ENCODE peak calls at places on chromosomes 11 and 22, in ten cellular contexts. One of them, this sample, is unnamed.

GRCh38 chr11:34331329-34331728 is 26.5 kb downstream of the ABTB2 start:
- DNase-seq in neural crest cell: no peak
- DNase-seq in upper lobe of right lung: no peak
- DNase-seq in globus pallidus: no peak
- DNase-seq in cardiac muscle cell: peak; percentile 80
- DNase-seq in NCI-H187: no peak
- DNase-seq in activated naive CD4-positive, alpha-beta T cell: no peak
- DNase-seq in stimulated activated CD8-positive, alpha-beta memory T cell treated with anti-CD3 and anti-CD28 coated beads, Interleukin-15, amount 100 ng/mL, for 4 hours: no peak
- DNase-seq in CD4-positive, alpha-beta T cell: no peak
- DNase-seq in stimulated activated CD4-positive, alpha-beta T cell treated with anti-CD3 and anti-CD28 coated beads, Interleukin-2, amount 100 ng/mL, for 48 hours: no peak
- DNase-seq in this sample: no peak

GRCh38 chr11:86632499-86633269 is 39.7 kb downstream of the ME3 start:
- DNase-seq in activated naive CD4-positive, alpha-beta T cell: no peak
- DNase-seq in upper lobe of right lung: no peak
- DNase-seq in NCI-H187: no peak
- DNase-seq in cardiac muscle cell: peak; percentile 88
- DNase-seq in stimulated activated CD4-positive, alpha-beta T cell treated with anti-CD3 and anti-CD28 coated beads, Interleukin-2, amount 100 ng/mL, for 48 hours: peak; percentile 30
- DNase-seq in globus pallidus: no peak
- DNase-seq in neural crest cell: no peak
- DNase-seq in stimulated activated CD8-positive, alpha-beta memory T cell treated with anti-CD3 and anti-CD28 coated beads, Interleukin-15, amount 100 ng/mL, for 4 hours: no peak
- DNase-seq in CD4-positive, alpha-beta T cell: no peak
- DNase-seq in this sample: no peak

GRCh38 chr11:70500076-70500847 is 101.9 kb downstream of the CTTN start:
- DNase-seq in neural crest cell: no peak
- DNase-seq in stimulated activated CD8-positive, alpha-beta memory T cell treated with anti-CD3 and anti-CD28 coated beads, Interleukin-15, amount 100 ng/mL, for 4 hours: no peak
- DNase-seq in upper lobe of right lung: peak; percentile 60
- DNase-seq in NCI-H187: no peak
- DNase-seq in globus pallidus: no peak
- DNase-seq in stimulated activated CD4-positive, alpha-beta T cell treated with anti-CD3 and anti-CD28 coated beads, Interleukin-2, amount 100 ng/mL, for 48 hours: no peak
- DNase-seq in CD4-positive, alpha-beta T cell: no peak
- DNase-seq in cardiac muscle cell: no peak
- DNase-seq in activated naive CD4-positive, alpha-beta T cell: no peak
- DNase-seq in this sample: no peak

GRCh38 chr11:4636962-4637661 is at the start of gene OR51D1:
- DNase-seq in stimulated activated CD8-positive, alpha-beta memory T cell treated with anti-CD3 and anti-CD28 coated beads, Interleukin-15, amount 100 ng/mL, for 4 hours: peak; percentile 29
- DNase-seq in stimulated activated CD4-positive, alpha-beta T cell treated with anti-CD3 and anti-CD28 coated beads, Interleukin-2, amount 100 ng/mL, for 48 hours: peak; percentile 68
- DNase-seq in neural crest cell: peak; percentile 77
- DNase-seq in globus pallidus: peak; percentile 38
- DNase-seq in CD4-positive, alpha-beta T cell: peak; percentile 56
- DNase-seq in cardiac muscle cell: peak; percentile 77
- DNase-seq in upper lobe of right lung: peak; percentile 79
- DNase-seq in activated naive CD4-positive, alpha-beta T cell: peak; percentile 45
- DNase-seq in NCI-H187: peak; percentile 59
- DNase-seq in this sample: peak; percentile 63

GRCh38 chr11:120832609-120833221 is 191.2 kb upstream of the TBCEL start:
- DNase-seq in cardiac muscle cell: no peak
- DNase-seq in stimulated activated CD8-positive, alpha-beta memory T cell treated with anti-CD3 and anti-CD28 coated beads, Interleukin-15, amount 100 ng/mL, for 4 hours: no peak
- DNase-seq in globus pallidus: peak; percentile 63
- DNase-seq in stimulated activated CD4-positive, alpha-beta T cell treated with anti-CD3 and anti-CD28 coated beads, Interleukin-2, amount 100 ng/mL, for 48 hours: no peak
- DNase-seq in activated naive CD4-positive, alpha-beta T cell: no peak
- DNase-seq in NCI-H187: no peak
- DNase-seq in upper lobe of right lung: no peak
- DNase-seq in neural crest cell: peak; percentile 19
- DNase-seq in CD4-positive, alpha-beta T cell: no peak
- DNase-seq in this sample: no peak

GRCh38 chr22:29204617-29205183 is 996 bp upstream of the EMID1 start:
- DNase-seq in globus pallidus: no peak
- DNase-seq in NCI-H187: no peak
- DNase-seq in cardiac muscle cell: no peak
- DNase-seq in neural crest cell: no peak
- DNase-seq in upper lobe of right lung: no peak
- DNase-seq in activated naive CD4-positive, alpha-beta T cell: no peak
- DNase-seq in stimulated activated CD8-positive, alpha-beta memory T cell treated with anti-CD3 and anti-CD28 coated beads, Interleukin-15, amount 100 ng/mL, for 4 hours: no peak
- DNase-seq in CD4-positive, alpha-beta T cell: no peak
- DNase-seq in stimulated activated CD4-positive, alpha-beta T cell treated with anti-CD3 and anti-CD28 coated beads, Interleukin-2, amount 100 ng/mL, for 48 hours: no peak
- DNase-seq in this sample: no peak

GRCh38 chr11:46456676-46457432 is 65.3 kb upstream of the CHRM4 start:
- DNase-seq in stimulated activated CD8-positive, alpha-beta memory T cell treated with anti-CD3 and anti-CD28 coated beads, Interleukin-15, amount 100 ng/mL, for 4 hours: no peak
- DNase-seq in globus pallidus: no peak
- DNase-seq in neural crest cell: no peak
- DNase-seq in CD4-positive, alpha-beta T cell: no peak
- DNase-seq in cardiac muscle cell: no peak
- DNase-seq in stimulated activated CD4-positive, alpha-beta T cell treated with anti-CD3 and anti-CD28 coated beads, Interleukin-2, amount 100 ng/mL, for 48 hours: no peak
- DNase-seq in NCI-H187: no peak
- DNase-seq in activated naive CD4-positive, alpha-beta T cell: no peak
- DNase-seq in upper lobe of right lung: no peak
- DNase-seq in this sample: no peak

GRCh38 chr11:34637303-34637702 is 16.4 kb downstream of the EHF start:
- DNase-seq in cardiac muscle cell: no peak
- DNase-seq in NCI-H187: no peak
- DNase-seq in upper lobe of right lung: peak; percentile 63
- DNase-seq in neural crest cell: no peak
- DNase-seq in CD4-positive, alpha-beta T cell: no peak
- DNase-seq in activated naive CD4-positive, alpha-beta T cell: no peak
- DNase-seq in stimulated activated CD4-positive, alpha-beta T cell treated with anti-CD3 and anti-CD28 coated beads, Interleukin-2, amount 100 ng/mL, for 48 hours: no peak
- DNase-seq in stimulated activated CD8-positive, alpha-beta memory T cell treated with anti-CD3 and anti-CD28 coated beads, Interleukin-15, amount 100 ng/mL, for 4 hours: no peak
- DNase-seq in globus pallidus: peak; percentile 61
- DNase-seq in this sample: no peak

GRCh38 chr11:118715245-118715807 is 35.9 kb upstream of the TREH start:
- DNase-seq in globus pallidus: no peak
- DNase-seq in activated naive CD4-positive, alpha-beta T cell: no peak
- DNase-seq in neural crest cell: no peak
- DNase-seq in stimulated activated CD8-positive, alpha-beta memory T cell treated with anti-CD3 and anti-CD28 coated beads, Interleukin-15, amount 100 ng/mL, for 4 hours: no peak
- DNase-seq in cardiac muscle cell: peak; percentile 54
- DNase-seq in CD4-positive, alpha-beta T cell: no peak
- DNase-seq in stimulated activated CD4-positive, alpha-beta T cell treated with anti-CD3 and anti-CD28 coated beads, Interleukin-2, amount 100 ng/mL, for 48 hours: no peak
- DNase-seq in NCI-H187: no peak
- DNase-seq in upper lobe of right lung: no peak
- DNase-seq in this sample: no peak

GRCh38 chr22:20432244-20432686 is 5.4 kb downstream of the SCARF2 start:
- DNase-seq in neural crest cell: no peak
- DNase-seq in stimulated activated CD8-positive, alpha-beta memory T cell treated with anti-CD3 and anti-CD28 coated beads, Interleukin-15, amount 100 ng/mL, for 4 hours: no peak
- DNase-seq in upper lobe of right lung: peak; percentile 43
- DNase-seq in globus pallidus: no peak
- DNase-seq in CD4-positive, alpha-beta T cell: no peak
- DNase-seq in activated naive CD4-positive, alpha-beta T cell: no peak
- DNase-seq in NCI-H187: no peak
- DNase-seq in cardiac muscle cell: no peak
- DNase-seq in stimulated activated CD4-positive, alpha-beta T cell treated with anti-CD3 and anti-CD28 coated beads, Interleukin-2, amount 100 ng/mL, for 48 hours: no peak
- DNase-seq in this sample: no peak

GRCh38 chr11:20310596-20311394 is 52.7 kb upstream of the HTATIP2 start:
- DNase-seq in cardiac muscle cell: no peak
- DNase-seq in stimulated activated CD8-positive, alpha-beta memory T cell treated with anti-CD3 and anti-CD28 coated beads, Interleukin-15, amount 100 ng/mL, for 4 hours: no peak
- DNase-seq in globus pallidus: no peak
- DNase-seq in upper lobe of right lung: no peak
- DNase-seq in neural crest cell: no peak
- DNase-seq in stimulated activated CD4-positive, alpha-beta T cell treated with anti-CD3 and anti-CD28 coated beads, Interleukin-2, amount 100 ng/mL, for 48 hours: no peak
- DNase-seq in NCI-H187: no peak
- DNase-seq in activated naive CD4-positive, alpha-beta T cell: no peak
- DNase-seq in CD4-positive, alpha-beta T cell: no peak
- DNase-seq in this sample: no peak

GRCh38 chr11:13984616-13985474 is 22.3 kb downstream of the SPON1 start:
- DNase-seq in upper lobe of right lung: no peak
- DNase-seq in NCI-H187: no peak
- DNase-seq in stimulated activated CD8-positive, alpha-beta memory T cell treated with anti-CD3 and anti-CD28 coated beads, Interleukin-15, amount 100 ng/mL, for 4 hours: no peak
- DNase-seq in globus pallidus: no peak
- DNase-seq in CD4-positive, alpha-beta T cell: no peak
- DNase-seq in activated naive CD4-positive, alpha-beta T cell: no peak
- DNase-seq in neural crest cell: no peak
- DNase-seq in stimulated activated CD4-positive, alpha-beta T cell treated with anti-CD3 and anti-CD28 coated beads, Interleukin-2, amount 100 ng/mL, for 48 hours: no peak
- DNase-seq in cardiac muscle cell: peak; percentile 44
- DNase-seq in this sample: no peak

GRCh38 chr22:49320714-49321476 is 506.8 kb downstream of the BRD1 start:
- DNase-seq in NCI-H187: no peak
- DNase-seq in stimulated activated CD4-positive, alpha-beta T cell treated with anti-CD3 and anti-CD28 coated beads, Interleukin-2, amount 100 ng/mL, for 48 hours: no peak
- DNase-seq in CD4-positive, alpha-beta T cell: no peak
- DNase-seq in stimulated activated CD8-positive, alpha-beta memory T cell treated with anti-CD3 and anti-CD28 coated beads, Interleukin-15, amount 100 ng/mL, for 4 hours: no peak
- DNase-seq in cardiac muscle cell: no peak
- DNase-seq in activated naive CD4-positive, alpha-beta T cell: no peak
- DNase-seq in neural crest cell: no peak
- DNase-seq in upper lobe of right lung: peak; percentile 48
- DNase-seq in globus pallidus: no peak
- DNase-seq in this sample: no peak

GRCh38 chr11:13119361-13119760 is 110.2 kb downstream of the RASSF10 start:
- DNase-seq in NCI-H187: no peak
- DNase-seq in upper lobe of right lung: no peak
- DNase-seq in CD4-positive, alpha-beta T cell: no peak
- DNase-seq in stimulated activated CD8-positive, alpha-beta memory T cell treated with anti-CD3 and anti-CD28 coated beads, Interleukin-15, amount 100 ng/mL, for 4 hours: no peak
- DNase-seq in neural crest cell: no peak
- DNase-seq in globus pallidus: no peak
- DNase-seq in stimulated activated CD4-positive, alpha-beta T cell treated with anti-CD3 and anti-CD28 coated beads, Interleukin-2, amount 100 ng/mL, for 48 hours: no peak
- DNase-seq in activated naive CD4-positive, alpha-beta T cell: no peak
- DNase-seq in cardiac muscle cell: no peak
- DNase-seq in this sample: no peak

GRCh38 chr22:19597399-19597735 is 73.2 kb upstream of the CLDN5 start:
- DNase-seq in NCI-H187: no peak
- DNase-seq in CD4-positive, alpha-beta T cell: peak; percentile 43
- DNase-seq in activated naive CD4-positive, alpha-beta T cell: peak; percentile 44
- DNase-seq in stimulated activated CD4-positive, alpha-beta T cell treated with anti-CD3 and anti-CD28 coated beads, Interleukin-2, amount 100 ng/mL, for 48 hours: no peak
- DNase-seq in upper lobe of right lung: no peak
- DNase-seq in globus pallidus: no peak
- DNase-seq in neural crest cell: no peak
- DNase-seq in stimulated activated CD8-positive, alpha-beta memory T cell treated with anti-CD3 and anti-CD28 coated beads, Interleukin-15, amount 100 ng/mL, for 4 hours: no peak
- DNase-seq in cardiac muscle cell: no peak
- DNase-seq in this sample: no peak

GRCh38 chr11:65625628-65626342 is 10.2 kb downstream of the PCNX3 start:
- DNase-seq in globus pallidus: peak; percentile 80
- DNase-seq in activated naive CD4-positive, alpha-beta T cell: no peak
- DNase-seq in stimulated activated CD4-positive, alpha-beta T cell treated with anti-CD3 and anti-CD28 coated beads, Interleukin-2, amount 100 ng/mL, for 48 hours: peak; percentile 35
- DNase-seq in upper lobe of right lung: peak; percentile 83
- DNase-seq in cardiac muscle cell: peak; percentile 50
- DNase-seq in stimulated activated CD8-positive, alpha-beta memory T cell treated with anti-CD3 and anti-CD28 coated beads, Interleukin-15, amount 100 ng/mL, for 4 hours: no peak
- DNase-seq in NCI-H187: no peak
- DNase-seq in neural crest cell: peak; percentile 40
- DNase-seq in CD4-positive, alpha-beta T cell: peak; percentile 54
- DNase-seq in this sample: no peak

GRCh38 chr11:96090711-96091110 is 166.8 kb upstream of the MTMR2 start:
- DNase-seq in activated naive CD4-positive, alpha-beta T cell: no peak
- DNase-seq in upper lobe of right lung: no peak
- DNase-seq in neural crest cell: no peak
- DNase-seq in NCI-H187: no peak
- DNase-seq in CD4-positive, alpha-beta T cell: no peak
- DNase-seq in cardiac muscle cell: peak; percentile 92
- DNase-seq in globus pallidus: no peak
- DNase-seq in stimulated activated CD8-positive, alpha-beta memory T cell treated with anti-CD3 and anti-CD28 coated beads, Interleukin-15, amount 100 ng/mL, for 4 hours: no peak
- DNase-seq in stimulated activated CD4-positive, alpha-beta T cell treated with anti-CD3 and anti-CD28 coated beads, Interleukin-2, amount 100 ng/mL, for 48 hours: no peak
- DNase-seq in this sample: no peak

GRCh38 chr22:42340695-42341383 is 70.4 kb upstream of the TCF20 start:
- DNase-seq in stimulated activated CD4-positive, alpha-beta T cell treated with anti-CD3 and anti-CD28 coated beads, Interleukin-2, amount 100 ng/mL, for 48 hours: no peak
- DNase-seq in NCI-H187: no peak
- DNase-seq in activated naive CD4-positive, alpha-beta T cell: no peak
- DNase-seq in neural crest cell: no peak
- DNase-seq in globus pallidus: no peak
- DNase-seq in upper lobe of right lung: no peak
- DNase-seq in stimulated activated CD8-positive, alpha-beta memory T cell treated with anti-CD3 and anti-CD28 coated beads, Interleukin-15, amount 100 ng/mL, for 4 hours: no peak
- DNase-seq in CD4-positive, alpha-beta T cell: no peak
- DNase-seq in cardiac muscle cell: no peak
- DNase-seq in this sample: peak; percentile 64

GRCh38 chr22:40637181-40638150 is 947 bp upstream of the MRTFA start:
- DNase-seq in upper lobe of right lung: peak; percentile 71
- DNase-seq in activated naive CD4-positive, alpha-beta T cell: peak; percentile 49
- DNase-seq in stimulated activated CD4-positive, alpha-beta T cell treated with anti-CD3 and anti-CD28 coated beads, Interleukin-2, amount 100 ng/mL, for 48 hours: peak; percentile 61
- DNase-seq in NCI-H187: no peak
- DNase-seq in globus pallidus: no peak
- DNase-seq in neural crest cell: no peak
- DNase-seq in cardiac muscle cell: no peak
- DNase-seq in stimulated activated CD8-positive, alpha-beta memory T cell treated with anti-CD3 and anti-CD28 coated beads, Interleukin-15, amount 100 ng/mL, for 4 hours: no peak
- DNase-seq in CD4-positive, alpha-beta T cell: peak; percentile 38
- DNase-seq in this sample: no peak

GRCh38 chr11:87432006-87432405 is 394.3 kb downstream of the TMEM135 start:
- DNase-seq in upper lobe of right lung: no peak
- DNase-seq in CD4-positive, alpha-beta T cell: no peak
- DNase-seq in stimulated activated CD8-positive, alpha-beta memory T cell treated with anti-CD3 and anti-CD28 coated beads, Interleukin-15, amount 100 ng/mL, for 4 hours: no peak
- DNase-seq in neural crest cell: no peak
- DNase-seq in globus pallidus: no peak
- DNase-seq in stimulated activated CD4-positive, alpha-beta T cell treated with anti-CD3 and anti-CD28 coated beads, Interleukin-2, amount 100 ng/mL, for 48 hours: no peak
- DNase-seq in cardiac muscle cell: no peak
- DNase-seq in activated naive CD4-positive, alpha-beta T cell: no peak
- DNase-seq in NCI-H187: no peak
- DNase-seq in this sample: no peak

GRCh38 chr22:37023743-37024338 is 4.3 kb downstream of the MPST start:
- DNase-seq in stimulated activated CD8-positive, alpha-beta memory T cell treated with anti-CD3 and anti-CD28 coated beads, Interleukin-15, amount 100 ng/mL, for 4 hours: no peak
- DNase-seq in stimulated activated CD4-positive, alpha-beta T cell treated with anti-CD3 and anti-CD28 coated beads, Interleukin-2, amount 100 ng/mL, for 48 hours: no peak
- DNase-seq in upper lobe of right lung: no peak
- DNase-seq in activated naive CD4-positive, alpha-beta T cell: no peak
- DNase-seq in NCI-H187: no peak
- DNase-seq in CD4-positive, alpha-beta T cell: no peak
- DNase-seq in neural crest cell: no peak
- DNase-seq in cardiac muscle cell: no peak
- DNase-seq in globus pallidus: no peak
- DNase-seq in this sample: no peak

GRCh38 chr22:39283312-39284141 is 35.9 kb downstream of the RPL3 start:
- DNase-seq in neural crest cell: peak; percentile 30
- DNase-seq in globus pallidus: peak; percentile 61
- DNase-seq in stimulated activated CD4-positive, alpha-beta T cell treated with anti-CD3 and anti-CD28 coated beads, Interleukin-2, amount 100 ng/mL, for 48 hours: no peak
- DNase-seq in stimulated activated CD8-positive, alpha-beta memory T cell treated with anti-CD3 and anti-CD28 coated beads, Interleukin-15, amount 100 ng/mL, for 4 hours: no peak
- DNase-seq in activated naive CD4-positive, alpha-beta T cell: no peak
- DNase-seq in NCI-H187: no peak
- DNase-seq in CD4-positive, alpha-beta T cell: no peak
- DNase-seq in cardiac muscle cell: peak; percentile 69
- DNase-seq in upper lobe of right lung: peak; percentile 85
- DNase-seq in this sample: no peak

GRCh38 chr22:19620742-19621371 is 93.4 kb upstream of the SEPTIN5 start:
- DNase-seq in stimulated activated CD4-positive, alpha-beta T cell treated with anti-CD3 and anti-CD28 coated beads, Interleukin-2, amount 100 ng/mL, for 48 hours: no peak
- DNase-seq in CD4-positive, alpha-beta T cell: no peak
- DNase-seq in neural crest cell: no peak
- DNase-seq in globus pallidus: no peak
- DNase-seq in NCI-H187: no peak
- DNase-seq in activated naive CD4-positive, alpha-beta T cell: no peak
- DNase-seq in upper lobe of right lung: peak; percentile 63
- DNase-seq in stimulated activated CD8-positive, alpha-beta memory T cell treated with anti-CD3 and anti-CD28 coated beads, Interleukin-15, amount 100 ng/mL, for 4 hours: no peak
- DNase-seq in cardiac muscle cell: peak; percentile 26
- DNase-seq in this sample: no peak

GRCh38 chr11:62552465-62552782 is 5.8 kb upstream of the AHNAK start:
- DNase-seq in stimulated activated CD4-positive, alpha-beta T cell treated with anti-CD3 and anti-CD28 coated beads, Interleukin-2, amount 100 ng/mL, for 48 hours: no peak
- DNase-seq in globus pallidus: no peak
- DNase-seq in CD4-positive, alpha-beta T cell: no peak
- DNase-seq in activated naive CD4-positive, alpha-beta T cell: no peak
- DNase-seq in neural crest cell: no peak
- DNase-seq in stimulated activated CD8-positive, alpha-beta memory T cell treated with anti-CD3 and anti-CD28 coated beads, Interleukin-15, amount 100 ng/mL, for 4 hours: no peak
- DNase-seq in NCI-H187: no peak
- DNase-seq in upper lobe of right lung: no peak
- DNase-seq in cardiac muscle cell: no peak
- DNase-seq in this sample: no peak

GRCh38 chr11:9001736-9002135 is 2.1 kb downstream of the NRIP3 start:
- DNase-seq in globus pallidus: no peak
- DNase-seq in stimulated activated CD4-positive, alpha-beta T cell treated with anti-CD3 and anti-CD28 coated beads, Interleukin-2, amount 100 ng/mL, for 48 hours: peak; percentile 15
- DNase-seq in stimulated activated CD8-positive, alpha-beta memory T cell treated with anti-CD3 and anti-CD28 coated beads, Interleukin-15, amount 100 ng/mL, for 4 hours: no peak
- DNase-seq in NCI-H187: no peak
- DNase-seq in activated naive CD4-positive, alpha-beta T cell: no peak
- DNase-seq in cardiac muscle cell: peak; percentile 65
- DNase-seq in CD4-positive, alpha-beta T cell: peak; percentile 16
- DNase-seq in upper lobe of right lung: no peak
- DNase-seq in neural crest cell: no peak
- DNase-seq in this sample: no peak

GRCh38 chr11:95364324-95365295 is 133.6 kb upstream of the SESN3 start:
- DNase-seq in globus pallidus: no peak
- DNase-seq in activated naive CD4-positive, alpha-beta T cell: no peak
- DNase-seq in NCI-H187: no peak
- DNase-seq in stimulated activated CD8-positive, alpha-beta memory T cell treated with anti-CD3 and anti-CD28 coated beads, Interleukin-15, amount 100 ng/mL, for 4 hours: no peak
- DNase-seq in stimulated activated CD4-positive, alpha-beta T cell treated with anti-CD3 and anti-CD28 coated beads, Interleukin-2, amount 100 ng/mL, for 48 hours: no peak
- DNase-seq in cardiac muscle cell: peak; percentile 34
- DNase-seq in neural crest cell: no peak
- DNase-seq in CD4-positive, alpha-beta T cell: no peak
- DNase-seq in upper lobe of right lung: no peak
- DNase-seq in this sample: peak; percentile 80

GRCh38 chr11:125476721-125477120 is 19.3 kb downstream of the FEZ1 start:
- DNase-seq in stimulated activated CD4-positive, alpha-beta T cell treated with anti-CD3 and anti-CD28 coated beads, Interleukin-2, amount 100 ng/mL, for 48 hours: no peak
- DNase-seq in upper lobe of right lung: no peak
- DNase-seq in stimulated activated CD8-positive, alpha-beta memory T cell treated with anti-CD3 and anti-CD28 coated beads, Interleukin-15, amount 100 ng/mL, for 4 hours: no peak
- DNase-seq in globus pallidus: no peak
- DNase-seq in cardiac muscle cell: no peak
- DNase-seq in CD4-positive, alpha-beta T cell: no peak
- DNase-seq in neural crest cell: no peak
- DNase-seq in activated naive CD4-positive, alpha-beta T cell: no peak
- DNase-seq in NCI-H187: no peak
- DNase-seq in this sample: no peak

GRCh38 chr11:102144357-102145342 is 34.4 kb downstream of the YAP1 start:
- DNase-seq in cardiac muscle cell: peak; percentile 63
- DNase-seq in globus pallidus: no peak
- DNase-seq in activated naive CD4-positive, alpha-beta T cell: no peak
- DNase-seq in neural crest cell: no peak
- DNase-seq in NCI-H187: no peak
- DNase-seq in upper lobe of right lung: no peak
- DNase-seq in stimulated activated CD8-positive, alpha-beta memory T cell treated with anti-CD3 and anti-CD28 coated beads, Interleukin-15, amount 100 ng/mL, for 4 hours: no peak
- DNase-seq in CD4-positive, alpha-beta T cell: no peak
- DNase-seq in stimulated activated CD4-positive, alpha-beta T cell treated with anti-CD3 and anti-CD28 coated beads, Interleukin-2, amount 100 ng/mL, for 48 hours: no peak
- DNase-seq in this sample: no peak

This sample was measured in SK-N-DZ.